ENCODE peak calls at places on chromosomes 11 and 22, in ten cellular contexts. L is fibroblast of lung, N is hepatocyte, B is neural progenitor cell, H is GM23338, Y is HepG2, P is PC-3, T is mammary epithelial cell, D is endothelial cell of umbilical vein, O is K562. V is an unnamed sample.
A peak's percentile ranks its signal among the peaks of the same experiment; 100 is the strongest.

GRCh38 chr11:34977039-34977906 is 60.9 kb downstream of the PDHX start:
- DNase-seq in T (peak; percentile 75), H (no peak), N (no peak), P (peak; percentile 81), L (peak; percentile 89), O (no peak), B (no peak), Y (no peak), D (peak; percentile 79), V (no peak)

GRCh38 chr11:36702330-36703054 is 104.5 kb upstream of the RAG2 start:
- DNase-seq in T (peak; percentile 61), P (peak; percentile 69), B (peak; percentile 78), L (peak; percentile 61), O (peak; percentile 44), H (peak; percentile 85), N (peak; percentile 78), D (peak; percentile 62), Y (peak; percentile 63), V (peak; percentile 46)

GRCh38 chr11:68009391-68010000 is 631 bp upstream of the ALDH3B1 start:
- DNase-seq in D (peak; percentile 61), O (no peak), P (peak; percentile 67), T (peak; percentile 44), Y (no peak), L (peak; percentile 38), B (no peak), H (peak; percentile 35), N (no peak), V (no peak)

GRCh38 chr22:33921576-33922181 is 1.4 kb upstream of the LARGE1 start:
- DNase-seq in B (peak; percentile 94), P (no peak), D (no peak), T (peak; percentile 67), N (peak; percentile 86), H (peak; percentile 93), O (no peak), Y (peak; percentile 29), L (peak; percentile 68), V (peak; percentile 29)

GRCh38 chr11:120129570-120129969 is 8.3 kb downstream of the TRIM29 start:
- DNase-seq in D (no peak), H (no peak), T (no peak), B (no peak), Y (no peak), P (no peak), O (no peak), N (no peak), L (no peak), V (no peak)

GRCh38 chr11:15968461-15969130 is 387.8 kb downstream of the SOX6 start:
- DNase-seq in L (no peak), O (peak; percentile 14), N (no peak), Y (no peak), P (no peak), D (no peak), B (peak; percentile 24), H (peak; percentile 5), T (peak; percentile 22), V (peak; percentile 13)

GRCh38 chr22:49433717-49434611 is 393.7 kb downstream of the BRD1 start:
- DNase-seq in T (no peak), P (peak; percentile 58), O (no peak), N (no peak), L (no peak), H (no peak), D (no peak), Y (peak; percentile 10), B (peak; percentile 35), V (no peak)

GRCh38 chr11:68179847-68180246 is 33.2 kb downstream of the KMT5B start:
- DNase-seq in P (no peak), L (no peak), N (no peak), D (no peak), B (no peak), T (no peak), H (no peak), Y (no peak), O (no peak), V (no peak)

GRCh38 chr11:12914401-12914912 is 94.7 kb upstream of the RASSF10 start:
- DNase-seq in H (peak; percentile 91), N (peak; percentile 49), T (peak; percentile 32), B (peak; percentile 89), L (peak; percentile 49), P (peak; percentile 30), O (peak; percentile 43), D (no peak), Y (no peak), V (no peak)

GRCh38 chr11:108228236-108228635 is 5.4 kb downstream of the ATM start:
- DNase-seq in P (no peak), N (no peak), B (no peak), D (no peak), H (no peak), O (no peak), T (no peak), Y (no peak), L (no peak), V (no peak)

DNA sequence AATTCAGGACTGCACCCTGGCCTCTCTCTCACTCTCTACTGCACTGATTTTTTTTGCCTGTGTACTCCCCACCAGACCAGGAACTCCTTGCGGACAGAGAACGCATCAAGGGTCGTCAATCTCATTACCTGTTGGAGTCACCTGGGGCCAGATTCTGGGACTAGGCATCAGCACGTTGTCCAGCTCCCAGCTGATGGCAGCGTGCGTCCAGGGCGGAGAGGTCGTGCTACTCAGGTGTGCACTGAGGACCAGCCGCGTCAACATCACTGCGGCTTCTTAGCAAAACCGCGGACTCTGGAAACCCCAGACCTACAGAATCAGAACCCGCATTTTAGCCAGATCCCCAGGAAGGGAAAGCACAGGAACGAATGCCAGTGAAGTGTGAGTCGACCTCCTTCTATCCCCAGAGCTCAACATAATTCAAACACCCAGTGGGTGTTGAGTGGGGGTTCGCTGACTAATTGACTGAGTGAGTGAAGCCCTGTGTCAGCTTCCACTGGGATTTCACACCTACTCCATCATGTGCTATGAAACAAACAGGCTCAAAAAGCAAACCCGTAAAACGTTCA is 13.2 kb downstream of the KCNJ5 start:
- DNase-seq in L (no peak), P (no peak), H (peak; percentile 28), T (no peak), Y (no peak), O (no peak), D (no peak), N (no peak), B (peak; percentile 34), V (no peak)
- TF ChIP-seq EZH2 in L (no peak), P (no peak), H (peak; percentile 82), T (no peak), Y (no peak), O (no peak), D (no peak), N (peak; percentile 83), B (peak; percentile 78), V (no peak)

GRCh38 chr11:20156280-20156875 is 3.9 kb downstream of the DBX1 start:
- DNase-seq in L (no peak), T (no peak), N (no peak), O (peak; percentile 23), B (peak; percentile 80), D (no peak), P (no peak), Y (no peak), H (peak; percentile 90), V (no peak)

GRCh38 chr11:20157768-20158167 is 2.5 kb downstream of the DBX1 start:
- DNase-seq in N (no peak), B (peak; percentile 65), Y (no peak), T (no peak), H (peak; percentile 16), P (no peak), O (no peak), L (no peak), D (no peak), V (no peak)

GRCh38 chr11:20155683-20156279 is 4.5 kb downstream of the DBX1 start:
- DNase-seq in N (no peak), T (no peak), O (no peak), L (no peak), B (peak; percentile 44), D (no peak), Y (no peak), P (no peak), H (peak; percentile 57), V (no peak)

GRCh38 chr11:20156876-20157613 is 3.2 kb downstream of the DBX1 start:
- DNase-seq in D (no peak), L (no peak), H (peak; percentile 27), N (no peak), B (peak; percentile 83), P (no peak), T (no peak), O (no peak), Y (no peak), V (no peak)

DNA sequence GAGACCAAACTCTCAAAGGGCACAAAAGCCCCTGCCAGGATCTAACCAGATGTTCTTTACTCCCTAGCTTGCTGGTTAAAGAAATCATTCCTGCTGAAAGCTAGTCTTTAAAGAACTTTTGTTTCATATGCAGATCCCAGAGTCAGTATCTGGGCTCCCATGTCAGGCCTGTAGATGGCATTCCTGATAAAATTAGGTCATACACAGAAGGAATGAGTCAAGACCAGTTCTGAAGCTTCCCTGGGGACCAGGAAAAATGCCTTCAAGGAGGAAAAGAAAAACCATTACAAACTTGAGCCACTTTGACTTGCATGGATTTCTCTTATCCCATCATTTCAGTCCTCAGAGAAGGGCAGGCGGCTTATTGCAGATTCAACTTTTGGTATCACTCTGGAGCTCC is 5.9 kb downstream of the DBX1 start:
- DNase-seq in T (no peak), O (no peak), N (no peak), Y (no peak), B (no peak), D (no peak), L (peak; percentile 8), P (peak; percentile 13), H (peak; percentile 72), V (no peak)
- TF ChIP-seq CTCF in T (peak; percentile 7), O (no peak), N (no peak), Y (no peak), B (no peak), D (no peak), L (no peak), P (no peak), H (no peak), V (no peak)

GRCh38 chr22:48248901-48249455 is 1486.5 kb downstream of the TBC1D22A start:
- DNase-seq in T (no peak), B (no peak), H (no peak), N (no peak), L (no peak), P (no peak), D (no peak), Y (no peak), O (no peak), V (no peak)
- H3K4me2 ChIP-seq in T (no peak overlapping the region), B (no peak overlapping the region), H (no peak overlapping the region), N (no peak overlapping the region), L (no peak overlapping the region), P (no peak overlapping the region), D (no peak overlapping the region), Y (no peak overlapping the region), O (no peak overlapping the region), V (no peak overlapping the region)

DNA sequence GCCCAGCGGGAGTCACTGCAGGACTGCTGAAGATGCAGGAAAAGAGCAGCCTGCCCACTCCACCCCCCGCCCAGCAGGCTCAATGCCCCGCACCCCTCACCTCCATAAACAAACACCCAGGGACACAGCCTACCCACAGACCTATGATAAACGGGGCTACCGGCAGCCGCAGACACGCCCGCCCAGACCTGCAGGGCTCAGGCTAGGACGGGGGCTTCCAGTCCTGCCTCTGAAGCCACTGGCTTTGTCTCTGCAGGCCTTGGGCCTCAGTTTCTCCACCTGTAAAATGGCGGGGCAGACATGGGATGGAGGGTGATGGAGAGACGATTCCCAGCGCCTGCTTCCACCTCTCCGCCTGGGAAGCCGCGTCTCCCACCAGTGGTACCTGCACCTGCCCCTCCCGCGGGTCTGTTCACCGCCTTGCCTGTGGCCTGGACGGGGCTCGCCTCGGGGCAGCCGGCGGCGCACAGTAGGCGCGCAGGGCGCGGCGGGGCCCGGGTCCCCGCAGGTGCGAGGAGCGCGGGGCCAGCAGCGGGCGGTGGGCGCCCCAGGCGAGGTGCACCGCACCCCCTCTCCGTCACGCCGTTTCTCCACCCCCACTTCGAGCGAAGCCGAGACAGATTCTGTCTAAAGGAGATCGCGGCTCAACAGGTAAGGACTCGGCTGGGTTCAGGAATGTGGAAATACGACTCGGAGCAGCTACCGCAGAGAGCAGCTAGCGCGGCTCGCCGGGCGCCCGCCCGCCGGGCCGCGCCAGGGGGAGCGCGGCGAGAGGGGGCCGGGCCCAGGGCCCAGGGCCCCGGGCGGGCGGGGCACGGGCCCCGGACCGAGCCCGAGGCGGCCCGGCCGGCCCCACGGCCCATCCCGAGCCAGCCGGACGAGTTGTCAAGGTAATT is 1.4 kb downstream of the WNT7B start:
- DNase-seq in O (no peak), T (peak; percentile 53), L (no peak), Y (no peak), D (no peak), P (peak; percentile 50), N (peak; percentile 67), B (peak; percentile 60), H (peak; percentile 78), V (peak; percentile 68)
- TF ChIP-seq EZH2 in O (no peak), T (peak; percentile 34), L (peak; percentile 96), Y (peak; percentile 86), D (peak; percentile 99), P (no peak), N (peak; percentile 48), B (peak; percentile 89), H (peak; percentile 91), V (no peak)

V was measured in PC-9.